ENCODE peak calls at places on chromosome 6, in eight cellular contexts. H, G, L, A, K, Y, J and V are unnamed samples.

GRCh38 chr6:105786890-105787655 is 299.1 kb upstream of the PRDM1 start:
- DNase-seq in H (no peak), G (no peak), L (no peak), A (no peak), K (no peak), Y (no peak), J (no peak), V (peak)

GRCh38 chr6:30219244-30219643 is 6.0 kb upstream of the TRIM26 start:
- DNase-seq in H (no peak), G (no peak), L (peak), A (peak), K (peak), Y (peak), J (no peak), V (peak)

GRCh38 chr6:152318278-152318677 is 318.9 kb downstream of the SYNE1 start:
- DNase-seq in H (no peak), G (no peak), L (no peak), A (no peak), K (peak), Y (no peak), J (no peak), V (no peak)

GRCh38 chr6:120682145-120682544 is 652.1 kb downstream of the TBC1D32 start:
- DNase-seq in H (no peak), G (no peak), L (no peak), A (no peak), K (no peak), Y (no peak), J (no peak), V (no peak)

GRCh38 chr6:4491501-4492260 is 284.5 kb upstream of the CDYL start:
- DNase-seq in H (no peak), G (no peak), L (no peak), A (no peak), K (no peak), Y (no peak), J (no peak), V (no peak)

GRCh38 chr6:160135922-160136655 is 14.5 kb downstream of the SLC22A1 start:
- DNase-seq in H (no peak), G (no peak), L (no peak), A (no peak), K (no peak), Y (no peak), J (no peak), V (no peak)

GRCh38 chr6:18656506-18656905 is 269.4 kb downstream of the RNF144B start:
- DNase-seq in H (no peak), G (no peak), L (no peak), A (no peak), K (no peak), Y (no peak), J (peak), V (no peak)

GRCh38 chr6:41522780-41523548 is 23.2 kb upstream of the FOXP4 start:
- DNase-seq in H (no peak), G (no peak), L (no peak), A (no peak), K (no peak), Y (no peak), J (no peak), V (no peak)

GRCh38 chr6:137188855-137189254 is 15.4 kb upstream of the IL22RA2 start:
- DNase-seq in H (no peak), G (no peak), L (no peak), A (peak), K (no peak), Y (peak), J (no peak), V (peak)

GRCh38 chr6:139981810-139982550 is 607.5 kb upstream of the CITED2 start:
- DNase-seq in H (no peak), G (no peak), L (peak), A (peak), K (peak), Y (no peak), J (no peak), V (no peak)

GRCh38 chr6:18269253-18269652 is 4.9 kb upstream of the DEK start:
- DNase-seq in H (no peak), G (no peak), L (peak), A (no peak), K (peak), Y (peak), J (no peak), V (peak)

GRCh38 chr6:159012201-159012600 is 12.2 kb upstream of the RSPH3 start:
- DNase-seq in H (no peak), G (no peak), L (peak), A (no peak), K (no peak), Y (no peak), J (no peak), V (no peak)

GRCh38 chr6:44561062-44561591 is 173.6 kb downstream of the CDC5L start:
- DNase-seq in H (no peak), G (no peak), L (no peak), A (no peak), K (no peak), Y (peak), J (peak), V (peak)

GRCh38 chr6:18920701-18921100 is 533.6 kb downstream of the RNF144B start:
- DNase-seq in H (no peak), G (no peak), L (no peak), A (no peak), K (no peak), Y (no peak), J (no peak), V (no peak)

GRCh38 chr6:2970753-2971419 is 481 bp downstream of the SERPINB6 start:
- DNase-seq in H (peak), G (no peak), L (peak), A (peak), K (peak), Y (no peak), J (peak), V (peak)

GRCh38 chr6:41963371-41963770 is 21.8 kb upstream of the CCND3 start:
- DNase-seq in H (no peak), G (no peak), L (no peak), A (no peak), K (no peak), Y (no peak), J (no peak), V (peak)

GRCh38 chr6:139753198-139753861 is 378.9 kb upstream of the CITED2 start:
- DNase-seq in H (no peak), G (no peak), L (peak), A (no peak), K (peak), Y (no peak), J (no peak), V (no peak)

GRCh38 chr6:68633654-68634502 is 1.2 kb upstream of the ADGRB3 start:
- DNase-seq in H (no peak), G (no peak), L (no peak), A (no peak), K (no peak), Y (no peak), J (no peak), V (no peak)

GRCh38 chr6:31585531-31585930 is 546 bp upstream of the LST1 start:
- DNase-seq in H (no peak), G (no peak), L (peak), A (no peak), K (no peak), Y (peak), J (no peak), V (peak)

GRCh38 chr6:36978687-36979086 is 7.3 kb downstream of the MTCH1 start:
- DNase-seq in H (no peak), G (no peak), L (no peak), A (no peak), K (peak), Y (no peak), J (no peak), V (no peak)

GRCh38 chr6:11413112-11413687 is 124.3 kb upstream of the TMEM170B start:
- DNase-seq in H (no peak), G (no peak), L (no peak), A (no peak), K (no peak), Y (no peak), J (no peak), V (no peak)
- TF ChIP-seq CTCF in H (no peak), G (no peak), L (peak), A (no peak), K (no peak), Y (no peak), J (no peak), V (no peak)

GRCh38 chr6:138211048-138211581 is 7.2 kb downstream of the PBOV1 start:
- DNase-seq in H (no peak), G (no peak), L (no peak), A (no peak), K (no peak), Y (no peak), J (no peak), V (no peak)
- TF ChIP-seq CTCF in H (no peak), G (no peak), L (no peak), A (no peak), K (no peak), Y (peak), J (no peak), V (no peak)

GRCh38 chr6:38804368-38804767 is 89.3 kb downstream of the DNAH8 start:
- DNase-seq in H (no peak), G (no peak), L (no peak), A (no peak), K (no peak), Y (no peak), J (no peak), V (no peak)

GRCh38 chr6:38806271-38806670 is 91.2 kb downstream of the DNAH8 start:
- DNase-seq in H (no peak), G (no peak), L (no peak), A (no peak), K (no peak), Y (no peak), J (no peak), V (no peak)

GRCh38 chr6:38806833-38807232 is 91.7 kb downstream of the DNAH8 start:
- DNase-seq in H (no peak), G (no peak), L (no peak), A (no peak), K (no peak), Y (no peak), J (no peak), V (no peak)

GRCh38 chr6:38805682-38806081 is 90.6 kb downstream of the DNAH8 start:
- DNase-seq in H (no peak), G (no peak), L (no peak), A (no peak), K (no peak), Y (no peak), J (no peak), V (no peak)

GRCh38 chr6:38805127-38805655 is 90.1 kb downstream of the DNAH8 start:
- DNase-seq in H (no peak), G (no peak), L (no peak), A (no peak), K (no peak), Y (no peak), J (no peak), V (no peak)
- TF ChIP-seq CTCF in H (no peak), G (no peak), L (peak), A (no peak), K (no peak), Y (no peak), J (no peak), V (no peak)

GRCh38 chr6:169212897-169213813 is 40.5 kb downstream of the THBS2 start:
- DNase-seq in H (peak), G (peak), L (peak), A (peak), K (peak), Y (no peak), J (peak), V (peak)
- TF ChIP-seq CTCF in H (peak), G (peak), L (peak), A (peak), K (no peak), Y (no peak), J (peak), V (no peak)

DNA sequence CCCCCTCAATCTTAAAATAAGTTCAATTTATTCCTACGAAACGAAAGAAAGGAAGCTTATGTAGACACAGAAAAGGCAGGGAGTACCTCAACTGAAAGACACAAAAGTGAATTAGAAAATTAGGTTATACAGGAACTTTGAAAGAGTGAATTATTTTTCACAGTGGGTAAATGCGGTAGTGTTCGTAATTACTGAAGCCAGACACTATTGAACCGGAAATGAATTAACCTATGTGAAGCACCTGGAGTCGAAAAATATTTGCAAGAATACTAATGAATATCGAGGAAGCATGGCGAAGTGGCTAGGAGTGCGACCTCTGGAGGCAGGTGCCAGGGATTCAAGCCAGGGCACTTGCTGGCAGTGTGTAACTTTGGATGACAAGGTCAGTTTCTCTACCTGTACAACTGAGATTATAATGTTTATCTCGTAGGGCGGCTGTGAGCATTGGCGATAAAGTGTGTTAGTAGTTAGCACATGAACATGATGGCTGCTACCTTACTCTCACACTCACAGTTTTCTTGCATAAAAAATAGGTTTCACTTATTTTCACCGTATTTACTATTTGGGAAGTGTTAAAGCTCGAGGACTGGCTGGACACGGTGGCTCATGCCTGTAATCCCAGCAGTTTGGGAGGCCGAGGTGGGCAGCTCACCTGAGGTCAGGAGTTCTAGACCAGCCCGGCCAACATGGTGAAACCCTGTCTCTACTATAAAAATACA is 542 bp upstream of the SLC18B1 start:
- DNase-seq in H (peak), G (no peak), L (peak), A (peak), K (peak), Y (peak), J (peak), V (peak)
- TF ChIP-seq CTCF in H (peak), G (peak), L (peak), A (peak), K (peak), Y (peak), J (peak), V (peak)

DNA sequence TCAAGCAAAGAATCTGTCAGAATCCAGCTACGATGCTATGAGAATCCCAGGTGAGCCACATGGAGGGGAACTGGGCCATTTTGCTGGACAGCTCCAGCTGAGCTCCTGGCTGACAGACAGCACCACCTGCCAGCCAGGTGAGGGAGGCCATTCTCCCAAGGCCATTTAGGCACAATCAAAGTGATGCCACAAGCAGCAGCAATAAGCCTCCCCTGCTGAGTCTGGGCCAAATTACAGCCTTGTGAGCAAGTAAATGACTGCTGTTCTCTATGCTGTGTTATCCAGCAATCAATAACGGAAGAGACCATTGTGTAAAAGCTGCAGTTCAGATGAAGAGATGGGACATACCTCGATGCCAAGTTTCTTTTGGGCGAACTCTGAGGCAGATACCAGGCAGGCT is 14.1 kb upstream of the SCGN start:
- DNase-seq in H (no peak), G (no peak), L (no peak), A (peak), K (no peak), Y (no peak), J (no peak), V (no peak)
- TF ChIP-seq CTCF in H (no peak), G (no peak), L (no peak), A (no peak), K (no peak), Y (no peak), J (no peak), V (no peak)

DNA sequence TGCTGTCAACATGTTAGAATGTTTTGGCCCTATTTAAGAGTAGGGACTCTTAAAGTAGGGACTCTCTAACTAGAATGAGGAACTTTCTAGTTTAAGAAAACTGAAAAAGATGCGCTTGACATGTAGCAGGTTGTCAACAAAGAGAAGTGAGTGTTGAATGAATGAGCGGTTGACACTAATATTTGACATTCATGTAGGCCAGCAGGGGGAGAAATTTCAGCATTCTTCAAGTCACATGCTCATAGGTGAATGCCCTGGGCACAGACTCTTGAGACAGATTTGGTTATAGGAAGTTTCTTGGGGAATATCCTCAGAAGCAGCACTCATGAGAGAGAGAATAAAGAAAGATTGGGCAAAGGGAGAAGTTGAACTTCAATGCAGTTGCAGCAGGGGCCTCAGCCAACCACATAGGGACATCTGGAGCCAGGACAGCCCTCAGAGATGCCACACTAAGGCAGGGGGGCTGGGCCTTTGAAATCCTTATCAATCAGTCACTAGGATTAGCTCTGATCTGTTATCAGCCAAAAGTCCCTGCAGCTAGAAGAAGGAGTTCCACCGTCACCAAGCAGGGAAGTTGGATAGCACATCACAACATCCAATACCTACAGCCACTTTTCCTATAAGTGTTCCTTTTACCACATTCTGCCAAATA is 145.1 kb upstream of the FKBP1C start:
- DNase-seq in H (no peak), G (no peak), L (no peak), A (peak), K (no peak), Y (no peak), J (no peak), V (no peak)
- TF ChIP-seq CTCF in H (no peak), G (no peak), L (peak), A (no peak), K (no peak), Y (peak), J (no peak), V (no peak)

GRCh38 chr6:157761331-157761921 is 61.6 kb upstream of the SNX9 start:
- DNase-seq in H (no peak), G (no peak), L (peak), A (no peak), K (no peak), Y (no peak), J (no peak), V (peak)

GRCh38 chr6:157759028-157759427 is 64.0 kb upstream of the SNX9 start:
- DNase-seq in H (no peak), G (no peak), L (no peak), A (no peak), K (no peak), Y (no peak), J (no peak), V (no peak)

GRCh38 chr6:157758516-157759023 is 64.5 kb upstream of the SNX9 start:
- DNase-seq in H (no peak), G (no peak), L (no peak), A (no peak), K (no peak), Y (no peak), J (no peak), V (no peak)

GRCh38 chr6:157760589-157761330 is 62.3 kb upstream of the SNX9 start:
- DNase-seq in H (no peak), G (no peak), L (peak), A (no peak), K (peak), Y (no peak), J (no peak), V (peak)

GRCh38 chr6:157760137-157760536 is 62.9 kb upstream of the SNX9 start:
- DNase-seq in H (no peak), G (no peak), L (no peak), A (no peak), K (no peak), Y (no peak), J (no peak), V (no peak)
- TF ChIP-seq CTCF in H (no peak), G (no peak), L (peak), A (no peak), K (no peak), Y (no peak), J (no peak), V (no peak)

GRCh38 chr6:111950661-111951426 is 77.6 kb upstream of the FYN start:
- DNase-seq in H (no peak), G (no peak), L (no peak), A (no peak), K (peak), Y (no peak), J (no peak), V (no peak)

GRCh38 chr6:111952326-111952725 is 79.1 kb upstream of the FYN start:
- DNase-seq in H (no peak), G (no peak), L (no peak), A (no peak), K (peak), Y (no peak), J (no peak), V (no peak)

GRCh38 chr6:111952821-111953535 is 79.7 kb upstream of the FYN start:
- DNase-seq in H (no peak), G (no peak), L (no peak), A (no peak), K (peak), Y (no peak), J (no peak), V (no peak)

GRCh38 chr6:111951439-111952140 is 78.3 kb upstream of the FYN start:
- DNase-seq in H (no peak), G (no peak), L (no peak), A (no peak), K (peak), Y (no peak), J (no peak), V (no peak)

GRCh38 chr6:111949546-111949945 is 76.3 kb upstream of the FYN start:
- DNase-seq in H (no peak), G (no peak), L (no peak), A (no peak), K (no peak), Y (no peak), J (no peak), V (no peak)
- TF ChIP-seq CTCF in H (no peak), G (no peak), L (no peak), A (no peak), K (no peak), Y (no peak), J (no peak), V (no peak)